ENCODE peak calls at places on chromosomes 2 and 18, in seven cellular contexts. P, T, S, R, G, V and Y are unnamed samples.
A peak's percentile ranks its signal among the peaks of the same experiment; 100 is the strongest.

GRCh38 chr2:12587729-12588522 is 128.8 kb upstream of the TRIB2 start:
- DNase-seq in S (peak; percentile 92), G (peak; percentile 16), P (no peak), T (peak; percentile 33), R (peak; percentile 95), V (peak; percentile 27), Y (peak; percentile 73)

GRCh38 chr2:24538720-24539119 is 47.7 kb downstream of the NCOA1 start:
- DNase-seq in V (no peak), G (no peak), S (no peak), R (no peak), T (no peak), P (no peak), Y (peak; percentile 74)

GRCh38 chr2:230905448-230906430 is 19.3 kb downstream of the GPR55 start:
- DNase-seq in G (peak; percentile 89), P (peak; percentile 8), S (no peak), R (peak; percentile 14), T (no peak), V (no peak), Y (peak; percentile 96)

GRCh38 chr2:73903313-73903712 is 10.5 kb downstream of the ACTG2 start:
- DNase-seq in R (no peak), S (no peak), G (no peak), V (no peak), P (no peak), T (no peak), Y (no peak)

GRCh38 chr2:240288087-240288521 is 147.4 kb upstream of the GPC1 start:
- DNase-seq in T (no peak), S (no peak), R (no peak), G (no peak), V (no peak), P (no peak), Y (no peak)

GRCh38 chr2:86518498-86518897 is 44.7 kb downstream of the CHMP3 start:
- DNase-seq in G (peak; percentile 55), V (peak; percentile 16), T (no peak), R (no peak), P (no peak), S (peak; percentile 30), Y (peak; percentile 82)

GRCh38 chr18:48053881-48054586 is 123.6 kb upstream of the SMAD2 start:
- DNase-seq in G (no peak), P (no peak), V (peak; percentile 52), T (no peak), S (no peak), R (no peak), Y (no peak)

GRCh38 chr2:203636896-203637818 is 69.3 kb upstream of the CD28 start:
- DNase-seq in V (peak; percentile 41), T (no peak), P (no peak), G (no peak), S (peak; percentile 79), R (peak; percentile 23), Y (no peak)

GRCh38 chr18:23317975-23318675 is 135.0 kb upstream of the RIOK3 start:
- DNase-seq in G (no peak), P (no peak), R (peak; percentile 90), V (no peak), S (peak; percentile 51), T (no peak), Y (no peak)

GRCh38 chr2:123043458-123043857 is 981.6 kb upstream of the CNTNAP5 start:
- DNase-seq in T (no peak), R (no peak), V (no peak), S (no peak), G (no peak), P (no peak), Y (no peak)

GRCh38 chr2:174846218-174846617 is 81.9 kb upstream of the CHRNA1 start:
- DNase-seq in S (peak; percentile 60), G (no peak), T (no peak), R (no peak), V (no peak), P (no peak), Y (no peak)

GRCh38 chr2:241924909-241925250 is 55.4 kb downstream of the RTP5 start:
- DNase-seq in R (no peak), S (no peak), T (no peak), V (no peak), P (no peak), G (no peak), Y (no peak)

GRCh38 chr2:109558076-109558882 is 55.5 kb downstream of the SEPTIN10 start:
- DNase-seq in G (peak; percentile 33), V (peak; percentile 24), S (peak; percentile 65), T (no peak), P (no peak), R (peak; percentile 86), Y (no peak)

GRCh38 chr2:73177645-73178255 is 24.6 kb upstream of the NOTO start:
- DNase-seq in G (no peak), V (no peak), S (no peak), T (no peak), P (no peak), R (no peak), Y (no peak)

GRCh38 chr2:28296243-28296642 is 96.4 kb upstream of the FOSL2 start:
- DNase-seq in G (no peak), P (no peak), R (peak; percentile 84), V (no peak), S (peak; percentile 24), T (no peak), Y (no peak)

GRCh38 chr2:237432484-237433092 is 18.6 kb upstream of the COL6A3 start:
- DNase-seq in V (no peak), T (no peak), S (peak; percentile 66), R (peak; percentile 98), G (peak; percentile 63), P (no peak), Y (no peak)

GRCh38 chr2:168424112-168424951 is 31.7 kb upstream of the CERS6 start:
- DNase-seq in G (no peak), T (no peak), S (peak; percentile 84), V (no peak), P (no peak), R (peak; percentile 37), Y (no peak)

GRCh38 chr2:7053650-7054262 is 136.5 kb downstream of the RNF144A start:
- DNase-seq in P (no peak), R (no peak), S (no peak), G (no peak), V (no peak), T (no peak), Y (no peak)

GRCh38 chr2:169526451-169526850 is 16.9 kb downstream of the KLHL41 start:
- DNase-seq in T (no peak), V (no peak), G (no peak), P (no peak), S (no peak), R (peak; percentile 23), Y (no peak)

GRCh38 chr2:127632592-127633489 is 13.1 kb upstream of the GPR17 start:
- DNase-seq in R (no peak), V (no peak), T (peak; percentile 9), P (no peak), G (no peak), S (no peak), Y (peak; percentile 77)

GRCh38 chr18:57004366-57005121 is 142.3 kb upstream of the BOD1L2 start:
- DNase-seq in T (no peak), V (no peak), G (peak; percentile 80), P (no peak), R (peak; percentile 71), S (peak; percentile 54), Y (no peak)

GRCh38 chr18:57002627-57003026 is 144.3 kb upstream of the BOD1L2 start:
- DNase-seq in S (no peak), R (no peak), G (no peak), P (no peak), V (no peak), T (no peak), Y (no peak)

GRCh38 chr18:57008001-57008686 is 138.7 kb upstream of the BOD1L2 start:
- DNase-seq in V (no peak), P (no peak), S (no peak), G (no peak), R (no peak), T (no peak), Y (no peak)

GRCh38 chr18:56999823-57000222 is 147.1 kb upstream of the BOD1L2 start:
- DNase-seq in V (no peak), R (no peak), T (no peak), P (no peak), S (no peak), G (no peak), Y (no peak)

DNA sequence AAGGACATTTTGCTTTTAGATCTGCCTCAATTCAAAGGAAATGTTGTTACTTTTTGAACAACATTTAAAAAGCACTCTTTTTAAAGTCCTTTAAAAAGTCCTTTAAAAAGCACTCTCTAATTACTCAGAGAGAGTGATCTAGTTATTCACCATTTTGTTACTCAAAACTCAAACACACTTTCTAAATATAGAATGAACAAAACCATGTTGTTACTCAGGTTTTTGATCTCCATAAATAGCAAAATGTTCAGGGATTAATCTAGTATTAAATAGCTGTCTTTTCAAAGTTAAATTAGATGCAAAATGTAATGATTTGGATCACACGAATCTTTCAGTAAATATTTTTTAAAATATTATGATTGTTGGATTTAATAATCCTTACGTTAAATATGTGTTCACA is 143.5 kb upstream of the BOD1L2 start:
- DNase-seq in T (no peak), G (no peak), S (no peak), R (no peak), P (no peak), V (no peak), Y (no peak)
- H3K4me1 ChIP-seq in T (peaks cover 6% of the 10 kb centered on the region), G (peaks cover 32% of the 10 kb centered on the region), S (peaks cover 20% of the 10 kb centered on the region), R (peaks cover 2% of the 10 kb centered on the region), P (no peaks in the 10 kb centered on the region), V (peaks cover 30% of the 10 kb centered on the region), Y (no peaks in the 10 kb centered on the region)

DNA sequence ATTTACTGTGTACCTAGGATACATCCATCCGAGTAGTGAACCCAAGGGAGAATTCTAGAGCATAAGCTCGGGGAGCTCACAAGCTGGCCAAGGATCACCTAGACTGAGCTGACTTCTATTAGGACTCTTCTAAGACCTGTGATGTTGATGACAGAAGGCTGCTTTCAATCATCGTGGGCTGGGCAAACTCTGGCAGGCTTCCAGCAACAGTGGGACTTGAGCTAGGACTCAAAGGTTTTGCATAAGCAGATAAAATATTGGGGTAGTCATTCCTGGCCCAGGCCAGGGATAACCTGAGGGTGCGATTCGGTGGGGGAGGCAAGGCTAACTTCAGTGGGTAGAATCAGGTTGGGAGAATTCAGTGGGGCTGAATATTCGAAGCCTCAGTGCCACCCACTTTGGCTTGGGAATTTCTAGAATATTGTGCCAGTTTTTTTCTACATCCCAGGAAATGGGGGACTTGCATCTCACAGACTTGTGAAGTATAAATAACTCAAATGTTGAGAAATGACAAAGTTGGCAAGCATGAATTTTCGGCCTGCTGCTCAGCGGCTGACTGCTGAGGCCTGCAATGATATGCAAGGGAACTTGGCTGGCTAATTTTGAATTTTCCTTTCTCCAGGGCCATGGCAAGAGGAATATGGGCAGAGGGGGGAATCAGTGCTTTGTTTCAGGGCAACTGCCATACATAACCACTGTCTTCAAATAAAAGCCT is 274.3 kb downstream of the PRKCE start:
- DNase-seq in P (no peak), V (no peak), T (no peak), R (no peak), S (no peak), G (no peak), Y (no peak)
- H3K4me1 ChIP-seq in P (no peaks in the 10 kb centered on the region), V (peaks cover 3% of the 10 kb centered on the region), T (peaks cover 8% of the 10 kb centered on the region), R (peaks cover 2% of the 10 kb centered on the region), S (peaks cover 24% of the 10 kb centered on the region), G (no peaks in the 10 kb centered on the region), Y (peaks cover 26% of the 10 kb centered on the region)

GRCh38 chr2:88472811-88473210 is 20.3 kb upstream of the FOXI3 start:
- DNase-seq in S (no peak), P (no peak), T (no peak), V (no peak), R (no peak), G (no peak), Y (no peak)
- H3K4me1 ChIP-seq in S (no peaks in the 10 kb centered on the region), P (no peaks in the 10 kb centered on the region), T (no peaks in the 10 kb centered on the region), V (no peaks in the 10 kb centered on the region), R (no peaks in the 10 kb centered on the region), G (no peaks in the 10 kb centered on the region), Y (no peaks in the 10 kb centered on the region)

GRCh38 chr2:96143231-96143847 is 1.9 kb downstream of the DUSP2 start:
- DNase-seq in R (no peak), G (no peak), S (no peak), T (no peak), V (no peak), P (no peak), Y (no peak)
- H3K4me1 ChIP-seq in R (no peaks in the 10 kb centered on the region), G (peaks cover 67% of the 10 kb centered on the region), S (peaks cover 20% of the 10 kb centered on the region), T (peaks cover 11% of the 10 kb centered on the region), V (peaks cover 27% of the 10 kb centered on the region), P (peaks cover 6% of the 10 kb centered on the region), Y (peaks cover 50% of the 10 kb centered on the region)